ENCODE peak calls at places on chromosomes 6 and 20, in seven cellular contexts. N, V, Y, C, K, F and G are unnamed samples.
A peak's percentile ranks its signal among the peaks of the same experiment; 100 is the strongest.

GRCh38 chr20:57688864-57689263 is 21.0 kb downstream of the PMEPA1 start:
- DNase-seq in N (no peak), V (no peak), Y (no peak), C (no peak), K (no peak), F (no peak), G (no peak)

GRCh38 chr6:16179970-16180431 is 51.1 kb downstream of the MYLIP start:
- DNase-seq in N (no peak), V (no peak), Y (no peak), C (no peak), K (no peak), F (no peak), G (no peak)

GRCh38 chr6:138517635-138518034 is 18.3 kb upstream of the NHSL1 start:
- DNase-seq in N (peak; percentile 86), V (peak; percentile 77), Y (peak; percentile 60), C (peak; percentile 24), K (no peak), F (peak; percentile 39), G (peak; percentile 43)

GRCh38 chr6:91268941-91269340 is 682.1 kb upstream of the MAP3K7 start:
- DNase-seq in N (no peak), V (no peak), Y (no peak), C (peak; percentile 5), K (no peak), F (no peak), G (no peak)

GRCh38 chr20:20895537-20895936 is 183.1 kb upstream of the RALGAPA2 start:
- DNase-seq in N (no peak), V (no peak), Y (no peak), C (no peak), K (no peak), F (no peak), G (no peak)

GRCh38 chr6:28607990-28608389 is 82.3 kb downstream of the GPX5 start:
- DNase-seq in N (no peak), V (no peak), Y (no peak), C (no peak), K (no peak), F (no peak), G (no peak)

GRCh38 chr6:100810015-100810414 is 71.1 kb downstream of the ASCC3 start:
- DNase-seq in N (no peak), V (no peak), Y (no peak), C (peak; percentile 8), K (no peak), F (no peak), G (no peak)

GRCh38 chr20:46438156-46438750 is 31.8 kb upstream of the ELMO2 start:
- DNase-seq in N (peak; percentile 56), V (no peak), Y (no peak), C (peak; percentile 34), K (peak; percentile 15), F (peak; percentile 3), G (peak; percentile 32)

GRCh38 chr6:11779308-11780096 is 899 bp upstream of the ADTRP start:
- DNase-seq in N (no peak), V (no peak), Y (no peak), C (no peak), K (no peak), F (no peak), G (no peak)

DNA sequence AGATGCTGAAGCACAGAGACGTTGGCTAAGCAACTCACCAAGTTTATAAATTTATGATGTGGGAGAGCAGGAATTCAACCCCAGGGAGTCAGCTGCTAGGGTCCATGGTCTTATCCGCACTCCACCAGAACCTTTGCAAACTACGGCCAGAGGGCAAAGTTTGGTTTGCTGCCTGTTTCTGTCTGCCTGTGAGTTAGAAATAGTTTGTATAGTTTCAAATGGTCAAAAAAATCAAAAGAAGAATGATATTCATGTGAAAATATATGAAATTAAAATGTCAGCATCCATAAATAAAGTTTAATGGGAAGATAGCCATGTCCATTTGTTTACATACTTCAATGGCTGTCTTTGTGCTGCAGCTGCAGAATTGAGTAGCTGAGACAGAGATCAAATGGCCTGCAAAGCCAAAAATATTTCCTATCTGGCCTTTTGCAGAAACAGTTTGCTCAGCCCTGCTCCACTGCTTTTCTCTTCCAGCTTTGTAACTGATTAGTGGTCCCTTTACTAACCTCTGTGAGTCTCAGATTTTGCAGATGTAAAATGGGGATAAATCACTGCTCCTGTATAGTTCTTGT is 83.8 kb upstream of the ZFP64 start:
- DNase-seq in N (no peak), V (no peak), Y (no peak), C (peak; percentile 47), K (no peak), F (no peak), G (no peak)
- H3K23ac ChIP-seq in N (no peak overlapping the region), V (no peak overlapping the region), Y (no peak overlapping the region), C (no peak overlapping the region), K (no peak overlapping the region), F (no peak overlapping the region), G (no peak overlapping the region)

GRCh38 chr6:44530209-44530909 is 142.9 kb downstream of the CDC5L start:
- DNase-seq in N (no peak), V (peak; percentile 23), Y (peak; percentile 30), C (no peak), K (no peak), F (no peak), G (no peak)
- H4K8ac ChIP-seq in N (no peak overlapping the region), V (no peak overlapping the region), Y (no peak overlapping the region), C (no peak overlapping the region), K (no peak overlapping the region), F (no peak overlapping the region), G (no peak overlapping the region)

DNA sequence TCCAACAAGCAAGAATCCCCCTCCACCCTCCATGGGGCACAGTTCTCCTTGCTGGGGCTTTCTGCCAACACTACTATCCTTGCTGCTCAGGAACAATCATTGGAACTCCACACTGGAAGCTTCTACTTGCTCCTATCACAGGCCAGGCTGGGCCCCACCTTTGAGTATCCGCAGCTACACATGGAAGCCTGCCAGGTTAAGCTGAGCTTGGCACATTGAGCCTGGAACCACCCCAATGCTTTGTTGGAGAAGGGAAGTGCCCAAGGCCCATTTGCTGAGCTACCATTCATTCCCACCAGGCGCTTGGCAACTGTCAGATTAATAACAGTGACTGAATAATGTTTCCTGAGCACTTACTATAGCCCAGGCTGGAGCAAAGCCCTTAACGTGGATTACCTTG is 357.3 kb downstream of the MAFB start:
- DNase-seq in N (no peak), V (no peak), Y (no peak), C (no peak), K (no peak), F (no peak), G (no peak)
- H3K23ac ChIP-seq in N (no peak overlapping the region), V (no peak overlapping the region), Y (no peak overlapping the region), C (no peak overlapping the region), K (no peak overlapping the region), F (no peak overlapping the region), G (no peak overlapping the region)

DNA sequence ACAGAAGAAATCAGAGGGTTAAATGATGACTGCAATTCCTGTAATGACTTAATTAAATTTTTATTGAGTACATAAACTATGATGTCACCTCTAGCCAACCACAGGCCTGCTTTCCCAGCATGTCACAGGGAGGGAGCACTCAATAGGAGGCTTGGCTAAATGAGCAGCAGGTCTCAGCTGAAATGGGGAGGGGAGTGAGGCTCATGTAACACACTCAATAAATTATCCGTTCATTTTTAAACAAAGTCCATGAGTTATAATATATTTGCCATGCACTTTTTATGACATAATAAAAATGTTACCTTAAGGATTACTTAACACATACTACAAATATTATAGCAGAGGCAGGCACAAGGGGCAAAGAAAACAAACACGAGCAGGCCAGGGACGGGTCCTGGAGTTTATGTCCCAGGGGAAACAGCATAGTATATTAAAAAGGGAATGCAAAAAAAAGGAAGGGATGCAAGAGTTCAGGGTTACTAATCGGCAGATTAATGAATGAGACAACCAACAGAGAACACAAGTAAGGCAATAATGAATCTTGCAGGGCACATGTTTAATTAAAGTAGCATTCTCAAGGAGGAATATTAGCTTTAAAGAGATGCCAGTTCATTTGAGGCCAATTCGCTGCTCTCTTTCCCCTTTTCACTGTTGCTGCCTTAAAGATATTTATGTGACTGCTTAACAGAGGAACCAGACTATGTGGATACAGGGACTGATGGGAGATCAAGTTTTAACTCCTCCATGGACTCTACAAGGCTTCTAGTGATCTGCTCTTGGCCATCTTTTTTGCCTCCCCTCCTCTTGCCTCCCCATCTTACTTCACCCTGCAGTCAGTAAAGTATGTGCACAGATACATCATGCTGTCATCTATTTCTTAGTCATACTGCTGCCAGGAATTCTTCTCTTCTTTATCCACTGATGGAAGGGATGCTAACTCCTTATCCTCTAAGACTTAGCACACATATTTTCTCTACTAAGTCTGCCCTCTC is 27.3 kb upstream of the FAM83C start:
- DNase-seq in N (peak; percentile 19), V (no peak), Y (no peak), C (peak; percentile 67), K (no peak), F (no peak), G (peak; percentile 89)
- H4K8ac ChIP-seq in N (no peak overlapping the region), V (no peak overlapping the region), Y (no peak overlapping the region), C (no peak overlapping the region), K (no peak overlapping the region), F (no peak overlapping the region), G (peak overlapping the region; percentile 94)